ENCODE peak calls at places on chromosomes 5 and 9, in five cellular contexts. H, R, B, W and I are unnamed samples.

GRCh38 chr5:72811849-72812248 is 4.6 kb upstream of the TNPO1 start:
- DNase-seq in H (no peak), R (no peak), B (no peak), W (no peak), I (no peak)

GRCh38 chr5:122781465-122781864 is 6.6 kb downstream of the SNX2 start:
- DNase-seq in H (no peak), R (no peak), B (no peak), W (no peak), I (no peak)

GRCh38 chr9:137157618-137158502 is 12.0 kb downstream of the LRRC26 start:
- DNase-seq in H (no peak), R (no peak), B (no peak), W (no peak), I (no peak)

GRCh38 chr5:143033535-143034260 is 263.5 kb downstream of the ARHGAP26 start:
- DNase-seq in H (no peak), R (no peak), B (peak; percentile 86), W (no peak), I (no peak)

GRCh38 chr9:76756273-76756650 is 8.0 kb upstream of the PCA3 start:
- DNase-seq in H (peak; percentile 31), R (peak; percentile 63), B (peak; percentile 49), W (peak; percentile 15), I (peak; percentile 6)

GRCh38 chr9:137168907-137169763 is 716 bp downstream of the LRRC26 start:
- DNase-seq in H (peak; percentile 41), R (no peak), B (peak; percentile 18), W (no peak), I (peak; percentile 56)

GRCh38 chr9:136733611-136734010 is 9.1 kb downstream of the LCN10 start:
- DNase-seq in H (no peak), R (no peak), B (no peak), W (no peak), I (no peak)

GRCh38 chr9:132588098-132588497 is 5.7 kb downstream of the BARHL1 start:
- DNase-seq in H (no peak), R (no peak), B (no peak), W (no peak), I (no peak)

GRCh38 chr9:130015353-130016019 is 27.5 kb downstream of the FNBP1 start:
- DNase-seq in H (no peak), R (no peak), B (no peak), W (no peak), I (no peak)

GRCh38 chr9:94802795-94803194 is 76.3 kb downstream of the AOPEP start:
- DNase-seq in H (no peak), R (no peak), B (peak; percentile 44), W (no peak), I (no peak)

GRCh38 chr9:34611811-34612787 is at the start of gene RPP25L:
- DNase-seq in H (peak; percentile 90), R (peak; percentile 90), B (peak; percentile 77), W (peak; percentile 84), I (peak; percentile 82)

GRCh38 chr9:132381966-132382541 is 24.6 kb downstream of the TTF1 start:
- DNase-seq in H (no peak), R (no peak), B (no peak), W (no peak), I (peak; percentile 26)

GRCh38 chr9:69379250-69379982 is 54.4 kb downstream of the ENTREP1 start:
- DNase-seq in H (no peak), R (peak; percentile 83), B (peak; percentile 4), W (peak; percentile 70), I (no peak)

GRCh38 chr9:35254237-35254636 is 92.4 kb downstream of the UNC13B start:
- DNase-seq in H (no peak), R (no peak), B (no peak), W (no peak), I (no peak)

GRCh38 chr9:89154651-89155336 is 23.8 kb downstream of the SHC3 start:
- DNase-seq in H (no peak), R (no peak), B (peak; percentile 92), W (peak; percentile 57), I (no peak)

GRCh38 chr9:127102176-127102575 is 20.3 kb downstream of the ANGPTL2 start:
- DNase-seq in H (no peak), R (no peak), B (peak; percentile 63), W (no peak), I (no peak)

GRCh38 chr5:106140101-106140500 is 1530.6 kb downstream of the EFNA5 start:
- DNase-seq in H (no peak), R (no peak), B (no peak), W (no peak), I (no peak)

GRCh38 chr5:153168226-153168625 is 322.2 kb upstream of the GRIA1 start:
- DNase-seq in H (no peak), R (no peak), B (no peak), W (no peak), I (no peak)

GRCh38 chr9:71353723-71354122 is 232.3 kb upstream of the TRPM3 start:
- DNase-seq in H (no peak), R (no peak), B (no peak), W (no peak), I (no peak)

GRCh38 chr9:6055213-6055612 is 39.8 kb upstream of the RANBP6 start:
- DNase-seq in H (peak; percentile 22), R (no peak), B (peak; percentile 92), W (peak; percentile 24), I (peak; percentile 79)

GRCh38 chr9:101458955-101459631 is 23.5 kb upstream of the ALDOB start:
- DNase-seq in H (no peak), R (no peak), B (peak; percentile 87), W (no peak), I (peak; percentile 49)

GRCh38 chr5:32329395-32329834 is 16.7 kb upstream of the MTMR12 start:
- DNase-seq in H (peak; percentile 75), R (peak; percentile 66), B (peak; percentile 64), W (peak; percentile 78), I (peak; percentile 68)

GRCh38 chr9:133886563-133887501 is 105.3 kb downstream of the VAV2 start:
- DNase-seq in H (no peak), R (no peak), B (no peak), W (no peak), I (no peak)

GRCh38 chr9:133887540-133888047 is 104.5 kb downstream of the VAV2 start:
- DNase-seq in H (no peak), R (no peak), B (no peak), W (no peak), I (no peak)

GRCh38 chr9:133888779-133889491 is 103.2 kb downstream of the VAV2 start:
- DNase-seq in H (no peak), R (no peak), B (no peak), W (no peak), I (no peak)

GRCh38 chr9:133889498-133890301 is 102.4 kb downstream of the VAV2 start:
- DNase-seq in H (no peak), R (no peak), B (no peak), W (no peak), I (no peak)

DNA sequence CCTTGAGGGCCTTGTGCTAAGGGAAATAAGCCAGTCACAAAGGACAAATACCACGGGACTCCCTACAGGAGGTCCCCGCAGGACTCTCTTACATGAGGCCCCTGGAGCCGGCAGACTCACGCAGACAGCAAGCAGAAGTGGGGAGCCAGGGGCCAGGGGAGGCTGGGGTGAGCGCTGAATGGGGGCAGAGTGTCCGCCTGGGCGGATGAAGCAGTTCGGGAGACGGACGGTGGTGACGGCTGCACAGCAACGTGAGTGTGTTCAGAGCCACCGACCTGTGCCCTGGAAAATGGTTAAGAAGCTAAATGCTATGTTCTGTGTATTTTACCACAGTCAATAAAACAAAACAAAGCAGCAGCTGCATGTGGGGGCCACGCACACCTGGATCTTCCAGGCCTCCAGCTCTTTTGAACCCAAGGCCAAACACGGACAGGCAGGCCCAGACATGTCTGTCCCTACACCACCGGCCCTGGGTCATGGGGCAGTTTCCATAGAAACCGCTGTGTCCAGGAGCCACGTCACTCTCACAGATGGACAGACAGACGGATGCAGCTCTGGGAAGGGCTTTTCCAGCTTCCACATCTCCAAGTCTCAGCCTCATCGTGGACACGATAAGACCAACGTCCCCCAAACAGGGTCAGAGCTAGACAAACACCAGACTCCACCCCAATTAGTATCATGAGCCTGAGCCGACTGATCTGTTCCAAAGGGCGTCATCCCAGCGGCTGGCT is 103.9 kb downstream of the VAV2 start:
- DNase-seq in H (no peak), R (no peak), B (no peak), W (no peak), I (no peak)
- H3K4me3 ChIP-seq in H (no peak overlapping the region), R (no peak overlapping the region), B (no peak overlapping the region), W (no peak overlapping the region), I (no peak overlapping the region)

GRCh38 chr9:128203842-128204551 is 818 bp downstream of the DNM1 start:
- DNase-seq in H (no peak), R (no peak), B (peak; percentile 26), W (no peak), I (no peak)
- H3K4me1 ChIP-seq in H (peaks cover 12% of the 10 kb centered on the region), R (peaks cover 4% of the 10 kb centered on the region), B (no peaks in the 10 kb centered on the region), W (peaks cover 16% of the 10 kb centered on the region), I (peaks cover 8% of the 10 kb centered on the region)

GRCh38 chr9:114371986-114372917 is 15.5 kb downstream of the AKNA start:
- DNase-seq in H (peak; percentile 45), R (no peak), B (no peak), W (no peak), I (no peak)
- H3K4me3 ChIP-seq in H (no peak overlapping the region), R (no peak overlapping the region), B (no peak overlapping the region), W (no peak overlapping the region), I (no peak overlapping the region)

GRCh38 chr5:159913048-159913447 is 3.2 kb upstream of the ADRA1B start:
- DNase-seq in H (no peak), R (no peak), B (peak; percentile 90), W (peak; percentile 35), I (no peak)
- H3K4me1 ChIP-seq in H (peaks cover 5% of the 10 kb centered on the region), R (peaks cover 3% of the 10 kb centered on the region), B (peaks cover 9% of the 10 kb centered on the region), W (peaks cover 22% of the 10 kb centered on the region), I (no peaks in the 10 kb centered on the region)

GRCh38 chr9:92055624-92056023 is 59.6 kb downstream of the SPTLC1 start:
- DNase-seq in H (no peak), R (no peak), B (no peak), W (no peak), I (no peak)
- H3K4me3 ChIP-seq in H (no peak overlapping the region), R (no peak overlapping the region), B (no peak overlapping the region), W (no peak overlapping the region), I (no peak overlapping the region)

GRCh38 chr9:81666123-81666522 is 23.2 kb downstream of the TLE1 start:
- DNase-seq in H (no peak), R (no peak), B (no peak), W (no peak), I (no peak)

GRCh38 chr9:81671880-81672280 is 17.5 kb downstream of the TLE1 start:
- DNase-seq in H (peak; percentile 77), R (peak; percentile 92), B (peak; percentile 96), W (peak; percentile 97), I (peak; percentile 58)

GRCh38 chr9:81665514-81665838 is 23.9 kb downstream of the TLE1 start:
- DNase-seq in H (no peak), R (no peak), B (peak; percentile 31), W (no peak), I (no peak)

GRCh38 chr9:81673310-81673709 is 16.0 kb downstream of the TLE1 start:
- DNase-seq in H (no peak), R (no peak), B (no peak), W (no peak), I (no peak)

GRCh38 chr9:81669011-81669739 is 20.2 kb downstream of the TLE1 start:
- DNase-seq in H (no peak), R (no peak), B (peak; percentile 65), W (no peak), I (no peak)
- H3K4me1 ChIP-seq in H (peaks cover 31% of the 10 kb centered on the region), R (peaks cover 76% of the 10 kb centered on the region), B (peaks cover 11% of the 10 kb centered on the region), W (peaks cover 73% of the 10 kb centered on the region), I (peaks cover 4% of the 10 kb centered on the region)